ENCODE peak calls at places on chromosomes 3 and 15, in nine cellular contexts. I, H, A, P, T, M, D, X and E are unnamed samples. For H3K4me1, the result is how much of the 10 kb centered on the place peaks cover.

GRCh38 chr3:186520957-186521842 is 23.0 kb downstream of the CRYGS start:
- DNase-seq in I (no peak), H (peak), A (no peak), P (no peak), T (no peak), M (no peak), D (no peak), X (no peak), E (no peak)

GRCh38 chr15:67093146-67093874 is 27.9 kb downstream of the SMAD3 start:
- DNase-seq in I (no peak), H (no peak), A (no peak), P (no peak), T (no peak), M (no peak), D (no peak), X (no peak), E (no peak)

GRCh38 chr3:119235151-119235550 is 5.5 kb downstream of the B4GALT4 start:
- DNase-seq in I (no peak), H (no peak), A (peak), P (no peak), T (peak), M (no peak), D (peak), X (no peak), E (peak)

GRCh38 chr3:196268270-196269163 is 19.0 kb downstream of the PCYT1A start:
- DNase-seq in I (no peak), H (no peak), A (peak), P (no peak), T (peak), M (no peak), D (peak), X (no peak), E (peak)

GRCh38 chr3:196666001-196666867 is 26.7 kb downstream of the NRROS start:
- DNase-seq in I (peak), H (peak), A (peak), P (no peak), T (peak), M (no peak), D (peak), X (no peak), E (peak)

GRCh38 chr3:189288348-189289235 is 116.8 kb downstream of the TPRG1 start:
- DNase-seq in I (no peak), H (no peak), A (no peak), P (no peak), T (no peak), M (no peak), D (no peak), X (no peak), E (no peak)

GRCh38 chr15:72616491-72617210 is 37.8 kb upstream of the GOLGA6B start:
- DNase-seq in I (no peak), H (no peak), A (no peak), P (no peak), T (no peak), M (no peak), D (no peak), X (no peak), E (no peak)

GRCh38 chr3:45088543-45088942 is 57.6 kb downstream of the CDCP1 start:
- DNase-seq in I (no peak), H (no peak), A (no peak), P (no peak), T (no peak), M (peak), D (peak), X (no peak), E (no peak)

GRCh38 chr3:53495091-53495517 is 693 bp downstream of the CACNA1D start:
- DNase-seq in I (no peak), H (peak), A (no peak), P (peak), T (no peak), M (no peak), D (no peak), X (no peak), E (no peak)

GRCh38 chr3:159762981-159763465 is 225.6 kb upstream of the IL12A start:
- DNase-seq in I (peak), H (peak), A (peak), P (peak), T (peak), M (peak), D (peak), X (peak), E (peak)

GRCh38 chr3:30502051-30502741 is 104.2 kb upstream of the TGFBR2 start:
- DNase-seq in I (no peak), H (no peak), A (no peak), P (no peak), T (peak), M (no peak), D (peak), X (no peak), E (no peak)

DNA sequence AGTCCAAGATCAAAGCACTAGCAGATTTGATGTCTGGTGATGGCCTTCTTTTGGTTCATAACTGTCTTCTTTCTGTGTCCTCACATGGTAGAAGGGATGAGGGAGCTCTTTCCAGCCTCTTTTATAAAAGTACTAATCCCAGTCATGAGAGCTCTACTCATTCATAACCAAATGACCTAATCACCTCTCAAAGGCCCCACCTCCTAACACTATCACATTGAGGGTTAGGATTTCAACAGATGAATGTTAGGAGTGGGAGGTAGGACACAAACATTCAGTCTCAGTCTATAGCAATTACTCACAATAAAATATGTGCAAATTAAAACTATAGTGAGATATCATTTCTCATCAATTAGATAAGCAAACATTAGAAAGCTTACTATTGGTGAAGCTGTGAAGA is 50.1 kb upstream of the UBE2E2 start:
- DNase-seq in I (no peak), H (no peak), A (no peak), P (no peak), T (no peak), M (no peak), D (no peak), X (no peak), E (no peak)
- H3K4me1 ChIP-seq in I (under half), H (under half), A (under half), P (under half), T (under half), M (under half), D (under half), X (under half), E (under half)

GRCh38 chr3:78757734-78758133 is 1010.1 kb downstream of the ROBO1 start:
- DNase-seq in I (no peak), H (no peak), A (no peak), P (no peak), T (no peak), M (no peak), D (no peak), X (no peak), E (no peak)
- H3K4me3 ChIP-seq in I (no peak), H (no peak), A (no peak), P (no peak), T (no peak), M (no peak), D (no peak), X (no peak), E (no peak)

DNA sequence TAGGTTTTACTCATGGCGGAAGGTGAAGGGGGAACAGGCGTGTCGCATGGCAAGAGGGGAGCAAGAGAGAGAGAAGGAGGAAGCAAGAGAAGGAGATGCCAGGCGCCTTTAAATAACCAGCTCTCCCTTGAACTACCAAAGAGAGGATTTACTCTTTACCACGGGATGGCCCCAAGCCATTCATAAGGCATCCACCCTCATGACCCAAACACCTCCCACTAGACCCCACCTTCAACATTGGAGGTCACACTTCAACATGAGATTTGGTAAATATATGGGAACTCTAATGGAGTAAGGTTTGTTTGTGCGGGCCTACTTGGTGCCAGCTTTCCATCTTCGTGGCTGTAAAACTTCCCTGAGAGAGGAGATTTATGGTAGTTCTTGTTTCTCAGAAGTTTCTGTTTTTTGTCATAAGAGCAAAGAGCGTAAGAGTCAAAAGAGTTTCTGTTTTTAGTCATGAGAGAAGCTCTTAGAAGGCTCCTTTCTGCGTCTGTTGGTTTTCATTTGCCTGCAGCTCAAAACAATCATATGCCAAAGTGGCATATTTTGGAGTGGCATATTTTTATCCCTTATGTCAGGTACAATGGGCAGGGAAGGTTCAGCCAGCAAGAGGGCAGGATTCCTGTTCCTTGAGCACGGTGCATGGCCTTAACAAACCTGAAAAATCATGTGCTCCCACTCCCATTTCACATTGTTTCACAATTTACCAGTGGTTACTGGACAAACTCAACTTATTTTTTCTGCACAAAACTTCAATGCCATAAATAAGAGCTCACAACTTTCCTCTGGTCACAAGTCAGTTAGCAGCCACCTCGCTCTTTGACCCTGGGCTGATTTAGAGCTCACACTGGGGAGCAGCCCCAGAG is 12.5 kb downstream of the PML start:
- DNase-seq in I (no peak), H (no peak), A (no peak), P (no peak), T (no peak), M (no peak), D (no peak), X (no peak), E (no peak)
- H3K4me1 ChIP-seq in I (under half), H (under half), A (under half), P (under half), T (under half), M (under half), D (under half), X (under half), E (half or more)

GRCh38 chr3:50365842-50366220 is 6.5 kb upstream of the TMEM115 start:
- DNase-seq in I (no peak), H (no peak), A (no peak), P (no peak), T (no peak), M (no peak), D (no peak), X (no peak), E (no peak)
- H3K4me3 ChIP-seq in I (peak), H (no peak), A (no peak), P (no peak), T (no peak), M (peak), D (peak), X (peak), E (no peak)

GRCh38 chr3:42801784-42802183 is 2.5 kb downstream of the HIGD1A start:
- DNase-seq in I (no peak), H (no peak), A (no peak), P (no peak), T (no peak), M (no peak), D (no peak), X (no peak), E (no peak)
- H3K4me1 ChIP-seq in I (under half), H (under half), A (under half), P (under half), T (under half), M (under half), D (under half), X (under half), E (under half)

GRCh38 chr15:57668074-57668473 is 38.4 kb upstream of the POLR2M start:
- DNase-seq in I (no peak), H (no peak), A (no peak), P (no peak), T (no peak), M (no peak), D (no peak), X (no peak), E (no peak)
- H3K4me3 ChIP-seq in I (no peak), H (no peak), A (no peak), P (no peak), T (no peak), M (no peak), D (no peak), X (no peak), E (no peak)

GRCh38 chr15:94253742-94254141 is 22.4 kb downstream of the MCTP2 start:
- DNase-seq in I (no peak), H (no peak), A (no peak), P (no peak), T (no peak), M (no peak), D (no peak), X (no peak), E (no peak)
- H3K4me1 ChIP-seq in I (under half), H (under half), A (under half), P (under half), T (under half), M (under half), D (under half), X (under half), E (under half)

GRCh38 chr3:187979543-187979942 is 174.4 kb upstream of the LPP start:
- DNase-seq in I (no peak), H (no peak), A (no peak), P (no peak), T (no peak), M (no peak), D (no peak), X (no peak), E (no peak)

GRCh38 chr3:187985636-187986035 is 168.3 kb upstream of the LPP start:
- DNase-seq in I (no peak), H (no peak), A (peak), P (no peak), T (peak), M (no peak), D (no peak), X (no peak), E (no peak)

GRCh38 chr3:187978433-187979011 is 175.4 kb upstream of the LPP start:
- DNase-seq in I (no peak), H (no peak), A (peak), P (no peak), T (peak), M (no peak), D (no peak), X (no peak), E (no peak)

GRCh38 chr3:187983484-187984124 is 170.4 kb upstream of the LPP start:
- DNase-seq in I (no peak), H (peak), A (no peak), P (no peak), T (no peak), M (no peak), D (no peak), X (no peak), E (peak)

DNA sequence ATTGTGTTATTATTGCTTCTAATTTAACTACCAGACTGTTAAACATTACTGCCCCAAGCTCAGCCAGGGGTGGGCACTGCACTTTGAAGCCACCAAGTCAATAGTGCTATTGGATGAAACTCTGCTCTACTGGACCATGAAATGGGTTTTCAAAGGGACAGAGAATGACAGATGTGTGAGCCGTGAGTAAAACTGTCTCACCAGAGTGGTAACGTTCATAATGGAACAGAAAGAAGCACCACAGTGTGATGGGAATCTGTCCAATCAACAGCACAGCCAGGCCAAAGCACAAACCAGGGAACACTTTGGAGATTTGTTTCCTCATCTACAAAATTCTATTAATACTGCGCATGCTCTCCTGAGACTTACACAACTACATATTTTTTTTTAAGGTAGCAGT is 171.8 kb upstream of the LPP start:
- DNase-seq in I (no peak), H (no peak), A (no peak), P (no peak), T (no peak), M (no peak), D (no peak), X (no peak), E (no peak)
- H3K4me3 ChIP-seq in I (no peak), H (no peak), A (no peak), P (no peak), T (no peak), M (no peak), D (no peak), X (no peak), E (no peak)

GRCh38 chr15:38190501-38190900 is 62.1 kb upstream of the SPRED1 start:
- DNase-seq in I (no peak), H (no peak), A (no peak), P (no peak), T (no peak), M (no peak), D (no peak), X (no peak), E (no peak)

GRCh38 chr15:38192496-38192895 is 60.1 kb upstream of the SPRED1 start:
- DNase-seq in I (no peak), H (no peak), A (no peak), P (no peak), T (no peak), M (no peak), D (no peak), X (no peak), E (no peak)

GRCh38 chr15:38195191-38195901 is 57.3 kb upstream of the SPRED1 start:
- DNase-seq in I (no peak), H (no peak), A (peak), P (no peak), T (no peak), M (no peak), D (no peak), X (no peak), E (peak)

GRCh38 chr15:38196116-38196515 is 56.5 kb upstream of the SPRED1 start:
- DNase-seq in I (no peak), H (no peak), A (no peak), P (no peak), T (no peak), M (no peak), D (no peak), X (no peak), E (peak)

GRCh38 chr15:38193496-38193895 is 59.1 kb upstream of the SPRED1 start:
- DNase-seq in I (no peak), H (no peak), A (no peak), P (no peak), T (peak), M (no peak), D (no peak), X (no peak), E (no peak)
- H3K4me1 ChIP-seq in I (under half), H (under half), A (under half), P (under half), T (under half), M (under half), D (under half), X (under half), E (under half)